ENCODE peak calls at places on chromosomes 5 and 9, in four cellular contexts. I is colonic mucosa, F is left ventricle myocardium inferior, C is GM23248. J is an unnamed sample. For H3K4me1 and H3K27me3, the result is how much of the 10 kb centered on the place peaks cover.

GRCh38 chr5:149434162-149435014 is 55.3 kb upstream of the IL17B start:
- DNase-seq in F (no peak), I (peak), C (peak), J (peak)

GRCh38 chr5:15425802-15426201 is 74.2 kb upstream of the FBXL7 start:
- DNase-seq in F (no peak), C (peak), I (no peak), J (no peak)

GRCh38 chr9:128409998-128410397 is 10.7 kb upstream of the CERCAM start:
- DNase-seq in C (peak), I (no peak), F (no peak), J (peak)

GRCh38 chr9:129665008-129665771 is at the start of gene PRRX2:
- DNase-seq in C (peak), F (peak), I (no peak), J (peak)

GRCh38 chr5:85293139-85293785 is 908.6 kb upstream of the EDIL3 start:
- DNase-seq in I (no peak), F (no peak), C (no peak), J (peak)

GRCh38 chr5:135868681-135869080 is 27.0 kb downstream of the IL9 start:
- DNase-seq in F (no peak), C (no peak), I (no peak), J (no peak)

GRCh38 chr5:32642276-32643002 is 57.1 kb downstream of the SUB1 start:
- DNase-seq in C (peak), F (no peak), I (no peak), J (no peak)

GRCh38 chr9:77177894-77178794 is 810 bp downstream of the VPS13A start:
- DNase-seq in I (peak), F (peak), C (peak), J (peak)

GRCh38 chr5:174335682-174336364 is 290.3 kb downstream of the NSG2 start:
- DNase-seq in C (peak), F (no peak), I (no peak), J (no peak)

GRCh38 chr5:85069659-85070640 is 685.3 kb upstream of the EDIL3 start:
- DNase-seq in I (no peak), F (no peak), C (no peak), J (peak)

GRCh38 chr5:172178301-172179031 is 9.6 kb downstream of the STK10 start:
- DNase-seq in C (no peak), I (no peak), F (no peak), J (no peak)

GRCh38 chr5:158832736-158833135 is 267.0 kb downstream of the EBF1 start:
- DNase-seq in F (no peak), C (peak), I (no peak), J (no peak)

GRCh38 chr9:106019702-106020101 is 325.4 kb downstream of the TMEM38B start:
- DNase-seq in I (no peak), F (no peak), C (no peak), J (no peak)

GRCh38 chr5:136435951-136436544 is 70.7 kb upstream of the TRPC7 start:
- DNase-seq in C (peak), I (no peak), F (no peak), J (no peak)

GRCh38 chr5:141121563-141121962 is at the start of gene PCDHB4:
- DNase-seq in I (no peak), C (peak), F (no peak), J (peak)

GRCh38 chr9:111386386-111386785 is 56.4 kb upstream of the OR2K2 start:
- DNase-seq in F (no peak), C (peak), I (no peak), J (no peak)

GRCh38 chr9:109198736-109199384 is 31.8 kb upstream of the FRRS1L start:
- DNase-seq in I (no peak), C (no peak), F (no peak), J (no peak)

GRCh38 chr5:96868603-96869371 is 7.5 kb upstream of the ERAP2 start:
- DNase-seq in C (peak), F (no peak), I (no peak), J (no peak)

GRCh38 chr9:136250676-136251075 is 5.1 kb upstream of the QSOX2 start:
- DNase-seq in C (no peak), F (no peak), I (no peak), J (peak)

GRCh38 chr5:69528015-69528414 is 32.0 kb upstream of the GTF2H2C start:
- DNase-seq in I (no peak), C (no peak), F (no peak), J (no peak)

GRCh38 chr5:74875994-74876791 is 10.0 kb upstream of the FAM169A start:
- DNase-seq in I (no peak), C (no peak), F (no peak), J (no peak)

GRCh38 chr5:12384005-12384404 is 479.8 kb upstream of the CTNND2 start:
- DNase-seq in C (no peak), F (no peak), I (no peak), J (no peak)

GRCh38 chr5:67182406-67182805 is 14.2 kb downstream of the CD180 start:
- DNase-seq in I (no peak), C (peak), F (peak), J (peak)

GRCh38 chr5:82160948-82161347 is 117.2 kb downstream of the RPS23 start:
- DNase-seq in F (no peak), I (no peak), C (peak), J (no peak)

GRCh38 chr5:111172504-111172903 is 51.7 kb upstream of the CAMK4 start:
- DNase-seq in F (no peak), C (no peak), I (no peak), J (no peak)

GRCh38 chr5:68459093-68459492 is 243.5 kb downstream of the PIK3R1 start:
- DNase-seq in C (no peak), I (no peak), F (no peak), J (no peak)

GRCh38 chr9:68507098-68507795 is 33.4 kb downstream of the TMEM252 start:
- DNase-seq in F (no peak), I (no peak), C (peak), J (no peak)

GRCh38 chr5:180026320-180026719 is 45.2 kb downstream of the RNF130 start:
- DNase-seq in I (no peak), F (no peak), C (peak), J (no peak)

GRCh38 chr5:142826741-142827492 is 56.7 kb downstream of the ARHGAP26 start:
- DNase-seq in F (no peak), I (no peak), C (peak), J (no peak)

GRCh38 chr5:142826093-142826492 is 55.9 kb downstream of the ARHGAP26 start:
- DNase-seq in I (no peak), F (no peak), C (no peak), J (no peak)

GRCh38 chr5:142824391-142824790 is 54.2 kb downstream of the ARHGAP26 start:
- DNase-seq in I (no peak), F (no peak), C (no peak), J (no peak)

GRCh38 chr5:142823176-142823575 is 53.0 kb downstream of the ARHGAP26 start:
- DNase-seq in I (no peak), C (no peak), F (no peak), J (no peak)

DNA sequence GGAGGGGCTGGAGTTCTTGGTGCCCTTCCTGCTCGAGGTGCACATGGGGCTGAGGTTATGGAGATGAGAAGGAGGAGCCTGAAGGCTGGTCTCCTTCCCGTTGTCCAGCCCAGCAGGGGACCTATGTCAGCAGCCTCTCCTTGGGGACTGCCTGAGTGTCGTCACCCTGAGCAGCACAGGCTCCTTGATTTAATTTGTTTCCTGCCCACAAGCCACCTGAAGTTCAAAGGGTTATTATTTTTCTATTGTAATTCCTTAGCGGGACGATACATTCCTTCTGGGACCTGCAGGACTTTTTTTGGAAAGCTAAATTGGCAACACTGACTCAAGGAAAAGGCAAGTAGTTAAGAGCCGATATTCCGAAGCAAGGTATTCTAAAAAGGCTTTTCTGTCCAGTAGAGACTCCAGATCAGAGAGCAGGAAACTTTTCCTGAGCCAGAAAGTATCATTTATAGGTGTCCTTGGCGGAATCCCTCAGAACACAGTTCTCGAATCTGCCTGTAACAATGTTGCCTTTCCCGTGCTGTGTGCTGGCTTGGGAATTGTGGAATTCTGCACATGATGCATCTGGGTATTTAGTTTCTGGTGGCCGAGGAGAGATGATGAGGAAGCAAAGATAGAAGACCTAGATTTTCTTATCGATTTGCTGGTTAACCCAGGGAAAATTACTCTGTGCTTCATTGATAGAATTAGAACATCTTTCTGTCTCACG is 55.4 kb downstream of the ARHGAP26 start:
- DNase-seq in F (no peak), C (no peak), I (no peak), J (peak)
- H3K4me1 ChIP-seq in F (half or more), C (half or more), I (under half), J (under half)

GRCh38 chr5:137731201-137731600 is 4.7 kb downstream of the KLHL3 start:
- DNase-seq in F (no peak), I (no peak), C (peak), J (no peak)

GRCh38 chr5:137735531-137736284 is at the start of gene KLHL3:
- DNase-seq in I (peak), F (peak), C (peak), J (peak)

GRCh38 chr5:137734962-137735530 is 843 bp downstream of the KLHL3 start:
- DNase-seq in C (peak), F (peak), I (peak), J (peak)

GRCh38 chr5:137733011-137733410 is 2.9 kb downstream of the KLHL3 start:
- DNase-seq in F (no peak), I (no peak), C (no peak), J (no peak)

GRCh38 chr5:137733922-137734695 is 1.8 kb downstream of the KLHL3 start:
- DNase-seq in C (peak), I (no peak), F (no peak), J (no peak)
- H3K4me3 ChIP-seq in C (peak), I (no peak), F (peak), J (peak)

GRCh38 chr5:138664276-138664943 is 88.8 kb upstream of the CTNNA1 start:
- DNase-seq in F (no peak), I (no peak), C (peak), J (no peak)

GRCh38 chr5:138662599-138662998 is 87.4 kb upstream of the HSPA9 start:
- DNase-seq in C (peak), I (no peak), F (no peak), J (no peak)

GRCh38 chr5:138663009-138663408 is 87.8 kb upstream of the HSPA9 start:
- DNase-seq in I (no peak), F (no peak), C (no peak), J (no peak)

GRCh38 chr5:138661991-138662434 is 86.8 kb upstream of the HSPA9 start:
- DNase-seq in I (no peak), C (no peak), F (no peak), J (no peak)

DNA sequence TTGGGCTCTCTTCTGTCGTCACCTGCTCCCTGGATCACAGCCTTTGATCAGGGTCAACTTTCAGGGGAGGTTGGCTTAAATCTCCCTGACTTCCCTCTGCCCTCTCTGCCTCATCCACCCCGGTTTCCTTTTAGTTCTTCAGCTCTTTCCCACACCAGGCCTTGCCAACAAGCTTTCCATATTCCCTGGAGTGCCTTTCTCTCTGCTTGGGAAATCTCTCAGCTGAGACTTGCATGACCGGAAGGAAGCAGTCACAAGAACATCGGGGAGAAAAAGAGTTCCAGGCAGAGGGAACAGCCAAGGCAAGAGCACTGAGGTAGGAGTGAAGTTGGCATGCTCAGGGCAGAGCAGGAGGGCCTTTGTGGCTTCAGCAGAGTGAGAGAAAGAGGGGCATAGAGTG is 88.4 kb upstream of the HSPA9 start:
- DNase-seq in F (no peak), C (no peak), I (no peak), J (no peak)
- H3K27me3 ChIP-seq in F (under half), C (under half), I (under half), J (under half)

GRCh38 chr5:37772255-37772654 is 67.6 kb downstream of the GDNF start:
- DNase-seq in C (no peak), I (no peak), F (no peak), J (no peak)

GRCh38 chr5:37770791-37771190 is 69.0 kb downstream of the GDNF start:
- DNase-seq in F (no peak), C (peak), I (no peak), J (no peak)

GRCh38 chr5:37769840-37770239 is 70.0 kb downstream of the GDNF start:
- DNase-seq in F (no peak), I (no peak), C (no peak), J (no peak)

GRCh38 chr5:37771203-37771611 is 68.6 kb downstream of the GDNF start:
- DNase-seq in F (no peak), I (no peak), C (peak), J (no peak)

DNA sequence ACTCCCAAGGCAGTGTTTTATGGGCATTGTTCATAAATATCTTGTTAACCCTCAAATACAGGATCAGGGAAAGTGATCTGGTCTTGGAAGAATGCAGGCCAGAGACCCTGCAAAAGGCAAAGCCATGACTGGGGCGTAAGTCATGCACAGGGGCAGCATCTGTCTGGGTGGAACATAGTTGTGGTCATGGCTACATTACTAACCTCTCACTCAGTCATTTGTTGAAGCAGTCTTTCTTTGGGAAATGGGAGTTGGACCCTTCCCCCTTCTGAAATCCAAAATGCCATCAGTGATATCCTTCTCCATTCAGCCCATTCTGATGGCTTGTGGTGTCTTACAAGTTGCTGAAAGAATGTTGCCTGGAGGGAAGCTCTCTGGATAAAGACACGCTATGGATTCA is 68.1 kb downstream of the GDNF start:
- DNase-seq in F (no peak), I (no peak), C (peak), J (no peak)
- H3K4me1 ChIP-seq in F (under half), I (under half), C (half or more), J (under half)